ENCODE peak calls at places on chromosomes 12 and 14, in six cellular contexts. O is Caco-2, G is coronary artery, U is neural crest cell, B is mammary epithelial cell, Z is colonic mucosa. Y is an unnamed sample.

GRCh38 chr12:78149459-78149858 is 318.8 kb downstream of the NAV3 start:
- DNase-seq in O (no peak), B (no peak), Z (no peak), G (no peak), U (no peak), Y (no peak)

GRCh38 chr12:50246873-50247612 is 36.3 kb downstream of the LIMA1 start:
- DNase-seq in B (peak), Z (peak), G (peak), U (no peak), O (peak), Y (peak)

GRCh38 chr12:122064034-122064777 is 14.3 kb upstream of the MLXIP start:
- DNase-seq in U (peak), O (peak), B (peak), Z (peak), G (no peak), Y (peak)

GRCh38 chr12:38704455-38704854 is 200.9 kb downstream of the CPNE8 start:
- DNase-seq in U (no peak), O (no peak), Z (no peak), B (no peak), G (no peak), Y (no peak)

GRCh38 chr12:113065126-113066007 is 8.8 kb downstream of the DTX1 start:
- DNase-seq in Z (no peak), G (no peak), B (no peak), O (no peak), U (peak), Y (peak)

GRCh38 chr12:109995366-109995702 is 834 bp downstream of the GIT2 start:
- DNase-seq in Z (no peak), O (no peak), G (no peak), U (no peak), B (no peak), Y (no peak)

GRCh38 chr12:7935773-7936581 is at the start of gene SLC2A3:
- DNase-seq in G (peak), O (peak), Z (peak), U (peak), B (peak), Y (peak)

GRCh38 chr14:66045572-66046021 is 440.6 kb upstream of the CCDC196 start:
- DNase-seq in U (no peak), O (no peak), G (no peak), Z (no peak), B (no peak), Y (no peak)

GRCh38 chr14:76644875-76645518 is 116.3 kb upstream of the VASH1 start:
- DNase-seq in U (peak), O (peak), B (peak), Z (no peak), G (no peak), Y (peak)

GRCh38 chr12:90826031-90826430 is 128.9 kb downstream of the CCER1 start:
- DNase-seq in Z (no peak), U (no peak), O (no peak), G (no peak), B (no peak), Y (no peak)

GRCh38 chr12:81078469-81079196 is 754 bp downstream of the ACSS3 start:
- DNase-seq in O (no peak), Z (no peak), U (no peak), G (no peak), B (no peak), Y (peak)

GRCh38 chr12:32874083-32874482 is 22.5 kb downstream of the PKP2 start:
- DNase-seq in G (no peak), B (no peak), U (no peak), Z (peak), O (no peak), Y (no peak)

DNA sequence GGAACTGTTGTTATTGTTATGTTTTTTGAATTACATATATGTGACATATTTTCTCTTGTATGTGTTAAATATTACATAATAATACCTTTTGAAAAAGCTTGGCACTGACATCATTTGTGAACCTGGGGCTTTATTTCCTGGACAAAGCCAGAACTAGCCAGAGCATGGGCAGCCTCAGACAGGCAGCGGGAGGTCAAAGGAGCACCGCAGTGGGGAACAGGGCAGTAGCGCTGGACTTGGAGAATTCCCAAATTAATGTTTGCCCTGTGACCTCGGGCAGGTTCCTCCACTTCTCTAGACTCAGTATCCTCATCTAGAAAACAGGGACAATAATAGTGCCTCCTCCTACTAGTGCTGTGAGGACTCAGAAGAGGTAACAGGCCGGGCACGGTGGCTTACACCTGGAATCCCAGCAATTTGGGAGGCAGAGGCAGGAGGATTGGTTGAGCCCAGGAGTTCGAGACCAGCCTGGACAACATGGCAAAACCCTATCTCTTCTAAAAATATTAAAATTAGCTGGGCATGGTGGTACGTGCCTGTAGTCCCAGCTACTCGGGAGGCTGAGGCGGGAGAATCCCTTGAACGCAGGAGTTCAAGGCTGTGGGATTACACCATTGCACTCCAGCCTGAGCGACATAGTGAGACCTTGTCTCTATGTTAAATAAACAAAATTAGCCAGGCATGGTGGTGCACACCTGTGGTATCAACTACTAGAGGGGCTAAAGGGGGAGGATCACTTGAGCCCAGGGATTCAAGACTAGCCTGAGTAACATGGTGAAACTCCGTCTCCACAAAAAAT is 27.3 kb upstream of the ITPK1 start:
- DNase-seq in G (no peak), Z (no peak), U (no peak), B (no peak), O (no peak), Y (no peak)
- TF ChIP-seq CTCF in G (no peak), Z (no peak), U (no peak), B (no peak), O (no peak), Y (no peak)

GRCh38 chr14:74504874-74505617 is 11.5 kb downstream of the ISCA2 start:
- DNase-seq in O (no peak), Z (no peak), U (no peak), G (peak), B (no peak), Y (no peak)

GRCh38 chr14:74507085-74507484 is 13.5 kb downstream of the ISCA2 start:
- DNase-seq in O (no peak), G (peak), Z (no peak), B (no peak), U (no peak), Y (no peak)

GRCh38 chr14:74505831-74506230 is 12.3 kb downstream of the ISCA2 start:
- DNase-seq in B (no peak), O (no peak), U (no peak), Z (no peak), G (peak), Y (no peak)

GRCh38 chr14:74507796-74508195 is 14.2 kb downstream of the ISCA2 start:
- DNase-seq in O (no peak), G (no peak), B (no peak), Z (no peak), U (no peak), Y (no peak)

GRCh38 chr14:74506408-74506807 is 12.8 kb downstream of the ISCA2 start:
- DNase-seq in B (no peak), U (no peak), O (no peak), Z (no peak), G (peak), Y (no peak)
- TF ChIP-seq CTCF in B (no peak), U (no peak), O (no peak), Z (no peak), G (no peak), Y (no peak)

GRCh38 chr12:27305673-27306504 is 26.7 kb upstream of the BMAL2 start:
- DNase-seq in O (no peak), Z (no peak), U (no peak), B (no peak), G (no peak), Y (no peak)
- TF ChIP-seq CTCF in O (peak), Z (peak), U (peak), B (peak), G (peak), Y (peak)

GRCh38 chr12:65943388-65944137 is 119.3 kb downstream of the HMGA2 start:
- DNase-seq in B (no peak), O (no peak), U (no peak), Z (no peak), G (no peak), Y (no peak)
- TF ChIP-seq CTCF in B (peak), O (no peak), U (no peak), Z (no peak), G (no peak), Y (peak)

DNA sequence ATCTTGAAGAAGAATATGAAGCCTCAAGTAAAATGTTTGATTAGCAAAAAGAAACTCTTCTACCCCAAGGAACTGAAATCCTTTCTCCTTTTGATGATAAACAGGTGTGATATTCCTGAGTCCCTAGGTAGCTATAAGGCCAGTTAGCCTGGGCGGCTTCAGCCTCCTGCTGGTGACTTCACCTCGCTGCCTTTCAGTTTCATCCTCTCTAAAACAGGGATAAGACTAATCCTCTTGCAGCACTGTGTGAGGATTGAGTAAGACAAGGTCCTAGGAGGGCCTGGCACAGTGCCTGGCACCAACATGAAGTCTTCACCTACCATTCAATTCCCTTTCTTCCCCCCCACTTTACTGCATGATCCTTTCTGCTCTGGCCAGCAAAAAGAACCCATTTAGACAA is 42.1 kb downstream of the CIT start:
- DNase-seq in Z (no peak), G (no peak), B (no peak), O (no peak), U (no peak), Y (no peak)
- TF ChIP-seq CTCF in Z (no peak), G (no peak), B (peak), O (peak), U (no peak), Y (peak)

DNA sequence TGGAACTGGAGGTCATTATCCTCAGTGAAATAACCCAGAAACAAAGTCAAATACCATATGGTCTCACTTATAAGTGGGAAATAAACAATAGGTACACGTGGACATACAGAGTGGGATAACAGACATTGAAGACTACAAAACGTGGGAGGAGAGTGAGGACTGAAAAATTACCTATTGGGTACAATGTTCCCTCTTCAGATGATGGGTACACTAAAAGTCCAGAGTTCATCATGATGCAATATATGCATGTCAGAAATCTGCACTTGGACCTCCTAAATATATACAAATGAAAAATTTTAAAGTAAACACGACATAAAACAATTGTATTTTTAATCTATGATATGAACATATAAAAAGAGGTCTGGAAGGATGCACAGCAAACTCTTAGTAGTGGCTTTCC is 71.2 kb downstream of the SLC38A4 start:
- DNase-seq in Z (no peak), B (no peak), U (no peak), G (no peak), O (no peak), Y (no peak)
- TF ChIP-seq CTCF in Z (no peak), B (no peak), U (no peak), G (no peak), O (no peak), Y (no peak)

GRCh38 chr14:91575469-91576208 is 65.5 kb upstream of the PPP4R3A start:
- DNase-seq in U (no peak), O (no peak), Z (peak), B (no peak), G (no peak), Y (no peak)

GRCh38 chr14:91570021-91570420 is 59.9 kb upstream of the PPP4R3A start:
- DNase-seq in U (no peak), G (no peak), O (no peak), Z (no peak), B (no peak), Y (no peak)

GRCh38 chr14:91577632-91578233 is 67.6 kb upstream of the PPP4R3A start:
- DNase-seq in G (no peak), B (no peak), O (no peak), Z (no peak), U (no peak), Y (no peak)

GRCh38 chr14:91573528-91573893 is 63.4 kb upstream of the PPP4R3A start:
- DNase-seq in B (no peak), G (no peak), Z (no peak), U (no peak), O (no peak), Y (no peak)

DNA sequence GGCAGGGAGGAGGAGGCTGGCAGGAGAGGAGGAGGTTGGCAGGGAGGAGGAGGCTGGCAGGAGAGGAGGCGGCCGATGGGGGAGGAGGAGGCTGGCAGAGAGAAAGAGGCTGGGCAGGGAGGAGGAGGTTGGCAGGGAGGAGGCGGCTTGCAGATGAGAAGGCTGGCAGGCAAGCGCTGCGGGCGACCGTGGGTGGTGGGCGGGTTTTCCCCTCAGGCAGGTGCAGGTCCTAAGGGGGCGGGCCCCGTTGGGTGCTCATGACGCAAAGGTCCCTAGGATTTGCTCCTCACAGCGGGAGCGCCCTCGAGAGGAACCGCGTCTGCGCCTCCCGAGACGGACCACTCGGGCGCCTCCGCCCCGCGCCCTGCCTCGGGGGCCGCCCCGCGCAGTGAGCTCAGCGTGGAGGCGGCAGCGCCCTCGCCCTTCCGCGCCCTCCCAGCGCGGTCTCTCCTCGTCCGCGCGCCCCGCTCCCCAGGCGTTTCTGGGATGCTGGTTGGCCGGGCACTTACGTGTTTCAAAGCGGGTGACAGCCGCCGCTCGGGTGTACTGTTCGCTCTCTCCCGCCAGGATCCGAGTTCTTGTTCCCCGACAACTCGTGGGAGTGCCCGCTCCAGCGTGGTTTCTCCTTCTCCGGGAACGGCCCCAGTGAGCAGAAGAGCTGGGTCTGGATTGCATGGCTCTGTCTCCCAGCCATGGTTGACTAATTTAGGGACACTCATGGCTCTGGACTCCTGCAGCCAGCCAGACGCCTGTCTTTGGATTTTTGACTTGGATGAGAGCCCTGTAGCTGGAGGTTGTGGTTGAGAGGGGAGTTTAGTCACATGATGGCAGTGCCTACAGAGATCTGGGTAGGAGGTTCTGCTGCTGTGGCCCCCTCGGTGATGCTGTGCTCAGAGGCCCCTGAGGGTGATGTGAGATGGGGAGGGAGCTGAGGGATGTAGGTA is 64.1 kb upstream of the PPP4R3A start:
- DNase-seq in U (peak), G (peak), O (peak), Z (peak), B (peak), Y (peak)
- TF ChIP-seq CTCF in U (no peak), G (no peak), O (no peak), Z (no peak), B (no peak), Y (no peak)

GRCh38 chr14:104136472-104137296 is 1.7 kb upstream of the KIF26A start:
- DNase-seq in U (no peak), G (no peak), Z (no peak), O (no peak), B (no peak), Y (peak)

GRCh38 chr14:104133496-104133895 is 4.9 kb upstream of the KIF26A start:
- DNase-seq in O (no peak), G (no peak), Z (no peak), B (no peak), U (no peak), Y (peak)

GRCh38 chr14:104135904-104136471 is 2.4 kb upstream of the KIF26A start:
- DNase-seq in O (no peak), B (no peak), U (no peak), G (no peak), Z (no peak), Y (peak)

GRCh38 chr14:104134061-104134965 is 4.1 kb upstream of the KIF26A start:
- DNase-seq in G (no peak), U (no peak), O (peak), Z (no peak), B (no peak), Y (peak)

GRCh38 chr14:104135121-104135903 is 3.1 kb upstream of the KIF26A start:
- DNase-seq in G (no peak), O (peak), B (no peak), U (peak), Z (no peak), Y (peak)
- TF ChIP-seq CTCF in G (no peak), O (peak), B (no peak), U (peak), Z (no peak), Y (no peak)

DNA sequence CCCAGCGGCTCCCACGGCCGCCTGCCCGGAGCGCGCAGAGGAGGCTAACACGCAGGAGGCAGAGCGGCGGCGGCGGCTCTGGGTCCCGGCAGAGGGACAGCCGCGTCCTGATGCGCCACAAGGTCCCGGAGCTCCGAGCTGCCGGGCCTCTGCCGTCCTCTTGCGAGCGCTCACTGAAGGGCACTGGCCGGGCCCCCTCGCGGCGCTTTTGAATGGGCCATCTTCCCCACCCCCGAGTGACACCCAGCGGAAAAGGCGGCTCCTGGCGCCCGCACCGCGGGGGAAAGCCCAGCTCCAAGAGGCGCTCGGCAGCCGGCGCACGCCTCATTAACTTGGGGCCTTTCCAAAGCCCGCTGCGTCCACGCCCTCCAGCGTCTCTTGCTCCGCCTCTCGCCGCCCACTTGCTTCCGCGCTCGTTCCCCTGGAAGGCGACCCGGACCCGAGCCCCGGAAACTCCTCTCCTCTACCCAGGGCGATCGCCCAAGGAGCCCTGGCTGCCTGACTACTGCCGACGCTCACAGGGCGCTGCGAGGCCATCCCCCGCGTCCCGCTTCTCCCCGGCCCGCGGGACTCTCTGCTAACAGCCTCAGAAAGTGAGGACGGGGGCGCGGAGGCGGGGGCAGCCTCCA is at the start of gene PHLDA1:
- DNase-seq in B (peak), O (peak), G (peak), U (peak), Z (peak), Y (peak)
- TF ChIP-seq CTCF in B (peak), O (peak), G (no peak), U (peak), Z (peak), Y (peak)

DNA sequence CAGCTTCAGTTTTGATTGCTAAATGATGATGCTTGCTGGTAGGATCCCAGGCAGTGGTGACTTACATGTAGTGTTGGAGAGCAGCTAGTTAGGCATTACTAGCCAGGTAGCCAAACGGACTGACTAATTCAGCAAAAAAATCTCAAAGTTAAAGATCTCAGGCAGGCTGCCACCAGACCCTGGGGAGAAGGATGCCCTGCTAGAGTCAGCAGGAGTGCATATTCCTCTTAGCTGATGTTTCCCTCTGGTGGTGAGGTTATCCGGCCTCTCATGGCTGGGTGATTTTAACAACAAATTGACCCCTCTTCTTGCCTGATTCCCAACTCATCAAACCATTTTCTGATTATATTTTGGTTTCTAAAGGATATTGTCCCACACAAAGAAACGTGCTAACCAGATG is 2.8 kb downstream of the EFS start:
- DNase-seq in O (no peak), U (no peak), B (no peak), Z (no peak), G (peak), Y (peak)
- TF ChIP-seq CTCF in O (peak), U (peak), B (peak), Z (no peak), G (no peak), Y (peak)